ENCODE peak calls at places on chromosomes 2 and 18, in six cellular contexts. B, P, G, Z, X and I are unnamed samples.

GRCh38 chr18:49677762-49678398 is 116.0 kb downstream of the LIPG start:
- DNase-seq in B (no peak), P (no peak), G (no peak), Z (no peak), X (no peak), I (peak)

GRCh38 chr2:63555931-63556330 is 32.3 kb downstream of the WDPCP start:
- DNase-seq in B (no peak), P (no peak), G (no peak), Z (no peak), X (no peak), I (no peak)

GRCh38 chr2:28449126-28449488 is 46.8 kb upstream of the PLB1 start:
- DNase-seq in B (no peak), P (no peak), G (no peak), Z (no peak), X (no peak), I (no peak)

GRCh38 chr2:138016703-138017102 is 52.4 kb downstream of the HNMT start:
- DNase-seq in B (no peak), P (no peak), G (no peak), Z (no peak), X (no peak), I (no peak)

GRCh38 chr18:62938451-62938850 is 223.1 kb downstream of the PHLPP1 start:
- DNase-seq in B (no peak), P (no peak), G (peak), Z (peak), X (no peak), I (no peak)

GRCh38 chr2:20165677-20166509 is 59.0 kb downstream of the SDC1 start:
- DNase-seq in B (no peak), P (no peak), G (no peak), Z (no peak), X (no peak), I (no peak)

GRCh38 chr2:160142472-160142871 is 57.6 kb downstream of the ITGB6 start:
- DNase-seq in B (no peak), P (no peak), G (no peak), Z (no peak), X (no peak), I (no peak)

GRCh38 chr18:42261731-42262130 is 306.7 kb downstream of the PIK3C3 start:
- DNase-seq in B (no peak), P (no peak), G (no peak), Z (no peak), X (no peak), I (no peak)

GRCh38 chr2:86072271-86072858 is 33.3 kb downstream of the POLR1A start:
- DNase-seq in B (no peak), P (no peak), G (peak), Z (peak), X (peak), I (peak)

GRCh38 chr2:9807056-9807455 is 36.2 kb upstream of the TAF1B start:
- DNase-seq in B (no peak), P (no peak), G (no peak), Z (no peak), X (no peak), I (no peak)

GRCh38 chr2:13334545-13334944 is 617.8 kb downstream of the TRIB2 start:
- DNase-seq in B (no peak), P (no peak), G (no peak), Z (no peak), X (no peak), I (no peak)

GRCh38 chr18:33596178-33596854 is 18.3 kb downstream of the ASXL3 start:
- DNase-seq in B (no peak), P (no peak), G (no peak), Z (no peak), X (no peak), I (no peak)

GRCh38 chr2:158496986-158497385 is 40.2 kb downstream of the PKP4 start:
- DNase-seq in B (no peak), P (no peak), G (no peak), Z (no peak), X (no peak), I (no peak)

GRCh38 chr2:230721712-230722111 is 9.1 kb downstream of the CAB39 start:
- DNase-seq in B (no peak), P (no peak), G (no peak), Z (peak), X (no peak), I (no peak)

GRCh38 chr2:205077159-205077558 is 531.9 kb downstream of the PARD3B start:
- DNase-seq in B (no peak), P (no peak), G (no peak), Z (no peak), X (no peak), I (no peak)

GRCh38 chr2:38495880-38496279 is 106.8 kb downstream of the HNRNPLL start:
- DNase-seq in B (no peak), P (no peak), G (no peak), Z (no peak), X (no peak), I (no peak)

GRCh38 chr2:142180820-142181533 is 50.2 kb upstream of the LRP1B start:
- DNase-seq in B (no peak), P (no peak), G (peak), Z (no peak), X (no peak), I (no peak)

GRCh38 chr2:206478340-206478739 is 35.0 kb downstream of the ADAM23 start:
- DNase-seq in B (no peak), P (no peak), G (no peak), Z (no peak), X (no peak), I (no peak)

GRCh38 chr2:45691600-45691999 is 40.1 kb downstream of the PRKCE start:
- DNase-seq in B (no peak), P (no peak), G (no peak), Z (no peak), X (no peak), I (no peak)

GRCh38 chr2:111975819-111976218 is 77.4 kb downstream of the MERTK start:
- DNase-seq in B (no peak), P (no peak), G (no peak), Z (no peak), X (no peak), I (no peak)

GRCh38 chr2:238726670-238727584 is 121.0 kb upstream of the TWIST2 start:
- DNase-seq in B (no peak), P (no peak), G (no peak), Z (no peak), X (no peak), I (no peak)